ENCODE peak calls at places on chromosomes 16 and 17, in seven cellular contexts. W is trophoblast cell, O is H9, Y is mesenchymal stem cell, M is IMR-90, B is H1, R is mesendoderm. C is an unnamed sample.

GRCh38 chr16:56288019-56288418 is 96.7 kb downstream of the GNAO1 start:
- DNase-seq in W (no peak), O (no peak), Y (no peak), M (no peak), B (no peak), R (no peak), C (no peak)

GRCh38 chr17:54172654-54173316 is 350.1 kb downstream of the KIF2B start:
- DNase-seq in W (peak; percentile 38), O (peak; percentile 47), Y (peak; percentile 3), M (no peak), B (peak; percentile 50), R (peak; percentile 50), C (no peak)

GRCh38 chr16:50548659-50549560 is 714 bp downstream of the NKD1 start:
- DNase-seq in W (no peak), O (no peak), Y (peak; percentile 6), M (no peak), B (no peak), R (no peak), C (peak; percentile 39)

GRCh38 chr17:62178579-62178978 is 113.5 kb upstream of the MED13 start:
- DNase-seq in W (peak; percentile 68), O (no peak), Y (peak; percentile 60), M (peak; percentile 33), B (no peak), R (peak; percentile 33), C (no peak)

GRCh38 chr16:22898874-22899348 is 84.9 kb downstream of the HS3ST2 start:
- DNase-seq in W (peak; percentile 76), O (peak; percentile 88), Y (peak; percentile 35), M (peak; percentile 56), B (peak; percentile 93), R (peak; percentile 93), C (peak; percentile 83)

GRCh38 chr16:80263848-80264694 is 276.7 kb upstream of the DYNLRB2 start:
- DNase-seq in W (no peak), O (no peak), Y (no peak), M (no peak), B (no peak), R (no peak), C (no peak)

GRCh38 chr17:62705116-62705515 is 77.6 kb downstream of the MRC2 start:
- DNase-seq in W (peak; percentile 18), O (no peak), Y (no peak), M (no peak), B (no peak), R (peak; percentile 86), C (no peak)

GRCh38 chr16:80540516-80541305 is at the start of gene DYNLRB2:
- DNase-seq in W (peak; percentile 96), O (peak; percentile 95), Y (peak; percentile 84), M (peak; percentile 84), B (peak; percentile 92), R (peak; percentile 97), C (peak; percentile 80)

GRCh38 chr16:89489040-89489721 is 1.2 kb downstream of the ANKRD11 start:
- DNase-seq in W (peak; percentile 86), O (peak; percentile 71), Y (peak; percentile 97), M (peak; percentile 96), B (peak; percentile 76), R (peak; percentile 98), C (peak; percentile 67)

GRCh38 chr16:9976641-9977040 is 205.6 kb downstream of the GRIN2A start:
- DNase-seq in W (no peak), O (no peak), Y (no peak), M (no peak), B (no peak), R (no peak), C (no peak)

GRCh38 chr16:78931267-78932060 is 669.1 kb downstream of the MAF start:
- DNase-seq in W (no peak), O (no peak), Y (no peak), M (no peak), B (no peak), R (no peak), C (no peak)

GRCh38 chr16:56743840-56744239 is 13.9 kb downstream of the NUP93 start:
- DNase-seq in W (no peak), O (peak; percentile 61), Y (peak; percentile 79), M (peak; percentile 49), B (no peak), R (peak; percentile 73), C (no peak)

GRCh38 chr16:81429045-81429521 is 15.5 kb upstream of the CMIP start:
- DNase-seq in W (peak; percentile 68), O (peak; percentile 81), Y (peak; percentile 59), M (peak; percentile 47), B (no peak), R (peak; percentile 87), C (no peak)

GRCh38 chr17:35432176-35433074 is at the start of gene SLFN12:
- DNase-seq in W (peak; percentile 43), O (peak; percentile 64), Y (peak; percentile 98), M (peak; percentile 98), B (peak; percentile 71), R (peak; percentile 97), C (peak; percentile 63)

GRCh38 chr17:19308398-19308797 is 54.1 kb downstream of the B9D1 start:
- DNase-seq in W (no peak), O (no peak), Y (no peak), M (no peak), B (no peak), R (no peak), C (no peak)

GRCh38 chr17:11454096-11454495 is 144.2 kb upstream of the DNAH9 start:
- DNase-seq in W (no peak), O (no peak), Y (no peak), M (no peak), B (no peak), R (no peak), C (no peak)

GRCh38 chr17:1379930-1380313 is 20.1 kb downstream of the YWHAE start:
- DNase-seq in W (no peak), O (no peak), Y (peak; percentile 38), M (no peak), B (no peak), R (no peak), C (no peak)

GRCh38 chr17:55524440-55525220 is 13.4 kb upstream of the SMIM36 start:
- DNase-seq in W (no peak), O (no peak), Y (no peak), M (no peak), B (no peak), R (no peak), C (no peak)

GRCh38 chr17:66725956-66726355 is 109.0 kb upstream of the CACNG5 start:
- DNase-seq in W (no peak), O (no peak), Y (no peak), M (no peak), B (no peak), R (no peak), C (no peak)

GRCh38 chr17:77344038-77344437 is 203.3 kb downstream of the SEC14L1 start:
- DNase-seq in W (no peak), O (no peak), Y (no peak), M (no peak), B (no peak), R (no peak), C (no peak)

GRCh38 chr17:77345260-77345910 is 204.6 kb downstream of the SEC14L1 start:
- DNase-seq in W (no peak), O (no peak), Y (no peak), M (no peak), B (no peak), R (no peak), C (no peak)

GRCh38 chr17:77346765-77347164 is 206.0 kb downstream of the SEC14L1 start:
- DNase-seq in W (no peak), O (no peak), Y (no peak), M (no peak), B (no peak), R (no peak), C (no peak)

GRCh38 chr17:77349976-77350830 is 209.4 kb downstream of the SEC14L1 start:
- DNase-seq in W (no peak), O (no peak), Y (peak; percentile 95), M (peak; percentile 86), B (no peak), R (no peak), C (no peak)

DNA sequence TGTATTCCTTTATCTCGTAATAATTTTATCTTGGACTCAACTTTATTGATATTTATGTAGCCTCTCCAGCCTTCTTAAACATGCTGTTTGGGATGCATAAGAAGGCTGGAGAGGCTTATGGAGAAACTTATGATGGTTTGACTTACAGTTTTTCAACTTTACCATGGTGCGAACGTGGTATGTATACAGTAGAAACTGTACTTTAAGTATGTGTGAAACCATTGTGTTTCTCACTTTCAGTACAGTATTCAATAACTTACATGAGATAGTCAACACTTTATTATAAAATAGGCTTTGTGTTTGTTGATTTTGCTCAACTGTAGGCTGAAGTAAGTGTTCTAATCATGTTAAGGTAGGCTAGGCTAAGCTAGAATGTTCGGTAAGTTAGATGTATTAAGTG is 206.8 kb downstream of the SEC14L1 start:
- DNase-seq in W (no peak), O (no peak), Y (no peak), M (no peak), B (no peak), R (no peak), C (no peak)
- H3K4ac ChIP-seq in W (no peak overlapping the region), O (no peak overlapping the region), Y (no peak overlapping the region), M (no peak overlapping the region), B (no peak overlapping the region), R (no peak overlapping the region), C (no peak overlapping the region)

DNA sequence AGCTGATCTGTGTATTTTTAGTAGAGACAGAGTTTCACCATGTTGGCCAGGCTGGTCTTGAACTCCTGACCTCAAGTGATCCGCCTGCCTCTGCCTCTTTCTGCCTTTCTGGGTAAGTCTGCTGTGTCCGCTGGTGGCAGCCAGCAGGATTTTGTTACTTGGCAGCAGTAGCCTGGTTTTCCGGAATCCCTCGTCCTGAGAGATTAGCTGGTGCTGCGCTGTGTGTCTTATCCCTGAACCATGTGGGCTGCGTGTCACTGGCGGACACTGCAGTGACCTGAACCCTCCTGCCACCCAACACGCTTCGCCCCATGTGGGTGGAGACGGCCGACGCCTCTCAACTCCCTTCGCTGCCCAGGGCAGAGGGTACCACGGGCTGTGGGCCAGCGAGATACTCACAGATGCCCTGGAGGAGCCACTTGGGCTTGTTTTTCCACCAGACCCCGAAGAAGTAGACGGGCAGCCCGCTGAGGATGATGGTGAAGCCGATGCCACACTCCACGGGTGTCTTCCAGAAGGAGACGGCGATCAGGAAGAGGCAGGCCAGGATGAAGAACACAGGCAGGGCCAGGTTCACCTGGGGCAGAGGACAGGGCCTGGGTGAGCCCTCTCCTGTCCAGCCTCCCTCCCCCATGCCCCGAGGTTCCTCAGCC is 35.2 kb downstream of the SLC7A5 start:
- DNase-seq in W (no peak), O (no peak), Y (no peak), M (no peak), B (no peak), R (no peak), C (no peak)
- H3K27ac ChIP-seq in W (no peak overlapping the region), O (no peak overlapping the region), Y (no peak overlapping the region), M (no peak overlapping the region), B (no peak overlapping the region), R (no peak overlapping the region), C (no peak overlapping the region)

GRCh38 chr17:39051001-39051605 is 83.9 kb upstream of the FBXO47 start:
- DNase-seq in W (no peak), O (peak; percentile 26), Y (no peak), M (no peak), B (peak; percentile 39), R (no peak), C (no peak)
- H2AK5ac ChIP-seq in W (no peak overlapping the region), O (no peak overlapping the region), Y (no peak overlapping the region), M (no peak overlapping the region), B (no peak overlapping the region), R (no peak overlapping the region), C (no peak overlapping the region)

GRCh38 chr17:42094375-42095069 is 3.8 kb downstream of the ZNF385C start:
- DNase-seq in W (no peak), O (no peak), Y (no peak), M (no peak), B (no peak), R (no peak), C (no peak)
- H3K4ac ChIP-seq in W (no peak overlapping the region), O (no peak overlapping the region), Y (no peak overlapping the region), M (no peak overlapping the region), B (no peak overlapping the region), R (no peak overlapping the region), C (no peak overlapping the region)

C was measured in neuronal stem cell.